ENCODE peak calls at places on chromosomes 4 and X, in six cellular contexts. Z, O, H, Y, L and E are unnamed samples.

GRCh38 chrX:39857780-39858179 is 240.0 kb downstream of the BCOR start:
- DNase-seq in Z (no peak), O (no peak), H (no peak), Y (no peak), L (no peak), E (no peak)

GRCh38 chrX:18607966-18608365 is 63.9 kb downstream of the RS1 start:
- DNase-seq in Z (no peak), O (no peak), H (no peak), Y (no peak), L (no peak), E (no peak)

GRCh38 chr4:5478116-5478515 is 230.2 kb downstream of the EVC2 start:
- DNase-seq in Z (no peak), O (no peak), H (no peak), Y (no peak), L (peak), E (no peak)

GRCh38 chrX:68723491-68724155 is 76.2 kb downstream of the STARD8 start:
- DNase-seq in Z (no peak), O (no peak), H (no peak), Y (no peak), L (peak), E (no peak)

GRCh38 chr4:171101845-171102244 is 711.4 kb upstream of the GALNTL6 start:
- DNase-seq in Z (no peak), O (no peak), H (no peak), Y (no peak), L (no peak), E (no peak)

GRCh38 chrX:134013092-134013497 is 27.7 kb upstream of the GPC3 start:
- DNase-seq in Z (peak), O (peak), H (no peak), Y (no peak), L (no peak), E (no peak)

GRCh38 chr4:140038031-140038533 is 115.9 kb downstream of the MAML3 start:
- DNase-seq in Z (no peak), O (peak), H (no peak), Y (no peak), L (no peak), E (no peak)

GRCh38 chr4:99300934-99301333 is 10.1 kb upstream of the ADH1A start:
- DNase-seq in Z (peak), O (no peak), H (peak), Y (no peak), L (peak), E (peak)

GRCh38 chr4:119517361-119518229 is 111.0 kb downstream of the PDE5A start:
- DNase-seq in Z (no peak), O (no peak), H (peak), Y (no peak), L (no peak), E (no peak)

GRCh38 chr4:118034061-118034785 is at the start of gene NDST3:
- DNase-seq in Z (no peak), O (peak), H (peak), Y (peak), L (no peak), E (no peak)

GRCh38 chr4:175339100-175339707 is 421.0 kb downstream of the ADAM29 start:
- DNase-seq in Z (no peak), O (peak), H (peak), Y (no peak), L (no peak), E (no peak)

GRCh38 chrX:120244735-120245498 is 5.7 kb upstream of the ZBTB33 start:
- DNase-seq in Z (peak), O (peak), H (peak), Y (peak), L (peak), E (peak)

GRCh38 chr4:101835121-101835904 is 44.8 kb downstream of the BANK1 start:
- DNase-seq in Z (no peak), O (peak), H (peak), Y (peak), L (no peak), E (no peak)

GRCh38 chr4:119300072-119300387 is 21.9 kb downstream of the FABP2 start:
- DNase-seq in Z (no peak), O (no peak), H (peak), Y (no peak), L (peak), E (no peak)

GRCh38 chrX:154534526-154535322 is 11.9 kb downstream of the G6PD start:
- DNase-seq in Z (no peak), O (peak), H (peak), Y (peak), L (peak), E (no peak)

GRCh38 chr4:1012031-1012739 is 759 bp downstream of the FGFRL1 start:
- DNase-seq in Z (no peak), O (peak), H (no peak), Y (no peak), L (no peak), E (no peak)

GRCh38 chrX:149248073-149248625 is 257.0 kb downstream of the IDS start:
- DNase-seq in Z (no peak), O (peak), H (no peak), Y (no peak), L (no peak), E (no peak)

GRCh38 chrX:107676559-107677378 is 48.5 kb downstream of the PRPS1 start:
- DNase-seq in Z (peak), O (peak), H (peak), Y (no peak), L (peak), E (peak)

GRCh38 chr4:95268819-95269565 is 279.8 kb downstream of the UNC5C start:
- DNase-seq in Z (no peak), O (no peak), H (no peak), Y (peak), L (no peak), E (no peak)

GRCh38 chr4:92334716-92335350 is 31.1 kb downstream of the GRID2 start:
- DNase-seq in Z (no peak), O (no peak), H (no peak), Y (no peak), L (no peak), E (no peak)

GRCh38 chr4:66949424-66949823 is 595.9 kb downstream of the CENPC start:
- DNase-seq in Z (no peak), O (no peak), H (no peak), Y (no peak), L (no peak), E (no peak)

GRCh38 chrX:79117078-79117477 is 27.4 kb upstream of the GPR174 start:
- DNase-seq in Z (no peak), O (peak), H (no peak), Y (no peak), L (no peak), E (no peak)

GRCh38 chrX:33128048-33128805 is 83.1 kb downstream of the DMD start:
- DNase-seq in Z (no peak), O (no peak), H (no peak), Y (no peak), L (no peak), E (no peak)

GRCh38 chr4:128168701-128169100 is 107.6 kb downstream of the LARP1B start:
- DNase-seq in Z (no peak), O (no peak), H (no peak), Y (no peak), L (no peak), E (no peak)

GRCh38 chr4:121698119-121698732 is 1.4 kb upstream of the ANXA5 start:
- DNase-seq in Z (no peak), O (no peak), H (no peak), Y (no peak), L (no peak), E (no peak)

GRCh38 chrX:132401935-132402334 is 86.9 kb downstream of the MBNL3 start:
- DNase-seq in Z (no peak), O (peak), H (no peak), Y (no peak), L (no peak), E (no peak)

GRCh38 chr4:98780111-98780549 is 121.7 kb upstream of the TSPAN5 start:
- DNase-seq in Z (no peak), O (no peak), H (no peak), Y (no peak), L (no peak), E (no peak)

GRCh38 chr4:40840255-40840984 is 90.7 kb downstream of the NSUN7 start:
- DNase-seq in Z (no peak), O (no peak), H (no peak), Y (no peak), L (no peak), E (no peak)

GRCh38 chrX:29826651-29827206 is 388.6 kb upstream of the MAGEB2 start:
- DNase-seq in Z (no peak), O (no peak), H (no peak), Y (no peak), L (no peak), E (no peak)

GRCh38 chr4:124181045-124181444 is 531.5 kb downstream of the ANKRD50 start:
- DNase-seq in Z (no peak), O (no peak), H (no peak), Y (no peak), L (no peak), E (no peak)

GRCh38 chr4:5989236-5990225 is 28.7 kb downstream of the C4orf50 start:
- DNase-seq in Z (no peak), O (no peak), H (no peak), Y (no peak), L (peak), E (no peak)

GRCh38 chr4:40946652-40947051 is 196.9 kb downstream of the NSUN7 start:
- DNase-seq in Z (no peak), O (no peak), H (no peak), Y (no peak), L (no peak), E (no peak)

GRCh38 chr4:107863850-107864371 is 39.2 kb downstream of the SGMS2 start:
- DNase-seq in Z (no peak), O (peak), H (no peak), Y (no peak), L (no peak), E (no peak)

GRCh38 chr4:121073672-121074386 is 1.5 kb upstream of the NDNF start:
- DNase-seq in Z (no peak), O (no peak), H (no peak), Y (no peak), L (no peak), E (no peak)

GRCh38 chr4:1381181-1381621 is 25.0 kb downstream of the NKX1-1 start:
- DNase-seq in Z (no peak), O (no peak), H (no peak), Y (no peak), L (no peak), E (no peak)

GRCh38 chrX:53312946-53313745 is 31.8 kb upstream of the IQSEC2 start:
- DNase-seq in Z (peak), O (peak), H (peak), Y (peak), L (peak), E (no peak)

GRCh38 chr4:5004496-5004895 is 14.8 kb downstream of the CYTL1 start:
- DNase-seq in Z (no peak), O (no peak), H (no peak), Y (no peak), L (no peak), E (no peak)

GRCh38 chrX:11557120-11557519 is 108.6 kb downstream of the ARHGAP6 start:
- DNase-seq in Z (no peak), O (peak), H (peak), Y (no peak), L (no peak), E (no peak)

GRCh38 chrX:37472836-37473235 is 98.6 kb upstream of the LANCL3 start:
- DNase-seq in Z (no peak), O (no peak), H (no peak), Y (no peak), L (no peak), E (no peak)